ENCODE peak calls at places on chromosomes 11 and 22, in four cellular contexts. G is transverse colon, E is HCT116, L is sigmoid colon. B is an unnamed sample.

GRCh38 chr11:396948-397548 is 3.0 kb downstream of the PKP3 start:
- DNase-seq in G (peak; percentile 58), L (peak; percentile 82), E (no peak), B (no peak)

GRCh38 chr11:129323896-129324522 is 51.6 kb upstream of the BARX2 start:
- DNase-seq in G (peak; percentile 27), L (peak; percentile 71), E (no peak), B (peak; percentile 43)

GRCh38 chr11:63906585-63906984 is 10.4 kb downstream of the RCOR2 start:
- DNase-seq in L (no peak), E (no peak), G (peak; percentile 34), B (peak; percentile 37)

GRCh38 chr22:36773935-36774334 is 2.0 kb downstream of the IFT27 start:
- DNase-seq in E (no peak), L (no peak), G (no peak), B (no peak)

GRCh38 chr11:133927690-133928627 is 28.8 kb downstream of the IGSF9B start:
- DNase-seq in G (peak; percentile 69), E (no peak), L (peak; percentile 87), B (peak; percentile 73)

GRCh38 chr11:35804446-35805040 is 139.3 kb upstream of the LDLRAD3 start:
- DNase-seq in E (no peak), G (no peak), L (no peak), B (no peak)

GRCh38 chr22:24503137-24503850 is 8.2 kb downstream of the UPB1 start:
- DNase-seq in L (no peak), E (peak; percentile 34), G (peak; percentile 61), B (peak; percentile 63)

GRCh38 chr22:23147632-23148387 is 2.5 kb downstream of the RAB36 start:
- DNase-seq in L (no peak), G (no peak), E (no peak), B (no peak)

GRCh38 chr11:70477607-70478006 is 79.3 kb downstream of the CTTN start:
- DNase-seq in L (no peak), E (no peak), G (no peak), B (no peak)

GRCh38 chr11:43747130-43747802 is 66.7 kb downstream of the HSD17B12 start:
- DNase-seq in G (no peak), L (no peak), E (no peak), B (no peak)

GRCh38 chr11:125262825-125263218 is 98.3 kb downstream of the PKNOX2 start:
- DNase-seq in E (no peak), G (no peak), L (no peak), B (no peak)

GRCh38 chr22:27810566-27810965 is 9.0 kb upstream of the MN1 start:
- DNase-seq in L (peak; percentile 93), G (peak; percentile 47), E (no peak), B (peak; percentile 73)

GRCh38 chr22:24437820-24438328 is 10.5 kb downstream of the ADORA2A start:
- DNase-seq in G (no peak), L (no peak), E (no peak), B (no peak)

GRCh38 chr11:35944503-35945136 is 758 bp downstream of the LDLRAD3 start:
- DNase-seq in G (no peak), L (no peak), E (no peak), B (no peak)

GRCh38 chr11:22558638-22559037 is 67.0 kb downstream of the FANCF start:
- DNase-seq in G (no peak), L (no peak), E (no peak), B (no peak)

DNA sequence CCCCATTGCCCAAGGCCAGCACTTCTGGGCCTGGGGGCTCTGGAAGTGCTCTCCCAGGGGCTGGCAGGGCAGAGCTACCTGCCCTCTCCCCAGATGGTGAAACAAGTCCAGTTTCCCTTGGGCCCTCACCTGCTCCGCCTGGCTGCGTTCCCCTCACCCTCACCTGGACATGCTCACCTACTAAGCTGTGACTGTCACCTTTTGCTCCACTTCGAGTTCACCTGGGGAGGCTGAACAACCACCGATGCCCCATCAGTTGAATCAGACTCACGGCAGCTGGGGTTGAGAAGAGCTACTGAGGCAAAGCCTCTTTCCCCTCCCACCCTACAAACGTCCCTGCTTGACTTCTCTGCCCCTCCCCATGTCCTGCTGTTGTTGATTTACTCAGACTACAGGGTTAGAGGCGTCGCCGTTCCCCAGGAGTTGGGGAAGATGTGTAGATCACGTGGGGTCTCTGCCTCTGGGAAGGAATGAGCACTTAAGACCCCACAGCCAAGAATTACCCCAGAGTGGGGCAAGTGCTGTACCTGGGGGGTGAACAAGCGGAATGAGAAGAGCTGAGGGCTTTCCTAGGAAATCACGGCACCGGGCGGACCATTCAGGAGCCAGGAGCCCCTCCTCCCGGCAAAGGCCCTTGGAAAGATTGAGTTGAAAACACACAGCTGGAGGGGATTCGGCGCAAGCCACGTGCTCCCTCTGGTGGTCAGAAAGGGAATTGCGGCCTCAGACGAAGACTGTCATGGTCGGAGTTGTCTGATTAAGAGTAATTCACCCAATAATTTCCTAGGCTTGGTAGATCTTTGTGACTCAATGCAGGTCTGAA is 7.1 kb downstream of the FXYD2 start:
- DNase-seq in G (peak; percentile 88), L (peak; percentile 91), E (peak; percentile 63), B (peak; percentile 79)
- TF ChIP-seq POLR2A in G (no peak), L (no peak), E (no peak), B (no peak)

DNA sequence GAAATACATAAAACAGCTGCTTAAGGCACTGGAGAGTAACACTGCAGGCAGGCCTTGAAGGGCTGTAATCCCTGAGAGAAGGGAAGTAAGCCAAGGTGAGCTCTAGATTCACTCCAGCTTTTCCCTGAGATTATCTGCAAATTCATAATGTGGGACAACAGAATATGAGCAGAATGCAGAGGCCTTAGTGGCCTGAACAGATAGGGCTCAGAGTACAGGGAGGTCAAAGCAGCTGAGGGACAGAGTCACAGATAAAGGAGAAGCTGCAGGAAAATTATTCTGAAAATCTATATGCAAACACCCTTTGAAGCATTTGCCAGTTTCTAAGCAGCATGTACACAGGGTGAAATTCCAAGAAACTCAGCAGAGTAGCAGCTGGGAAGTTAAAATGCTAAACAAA is 48.0 kb upstream of the CWF19L2 start:
- DNase-seq in L (no peak), E (no peak), G (no peak), B (no peak)
- TF ChIP-seq POLR2AphosphoS5 in L (no peak), E (no peak), G (no peak), B (no peak)

GRCh38 chr11:73972620-73973449 is 9.8 kb downstream of the UCP2 start:
- DNase-seq in E (no peak), L (peak; percentile 44), G (no peak), B (no peak)

GRCh38 chr11:73969091-73969490 is 13.6 kb downstream of the UCP2 start:
- DNase-seq in E (no peak), G (no peak), L (no peak), B (no peak)

GRCh38 chr11:73969991-73970800 is 12.4 kb downstream of the UCP2 start:
- DNase-seq in G (no peak), E (no peak), L (no peak), B (no peak)

GRCh38 chr11:73972187-73972586 is 10.5 kb downstream of the UCP2 start:
- DNase-seq in L (peak; percentile 25), G (no peak), E (no peak), B (no peak)

GRCh38 chr11:73971175-73971719 is 11.4 kb downstream of the UCP2 start:
- DNase-seq in L (no peak), G (no peak), E (no peak), B (no peak)
- TF ChIP-seq POLR2A in L (no peak), G (no peak), E (no peak), B (no peak)

DNA sequence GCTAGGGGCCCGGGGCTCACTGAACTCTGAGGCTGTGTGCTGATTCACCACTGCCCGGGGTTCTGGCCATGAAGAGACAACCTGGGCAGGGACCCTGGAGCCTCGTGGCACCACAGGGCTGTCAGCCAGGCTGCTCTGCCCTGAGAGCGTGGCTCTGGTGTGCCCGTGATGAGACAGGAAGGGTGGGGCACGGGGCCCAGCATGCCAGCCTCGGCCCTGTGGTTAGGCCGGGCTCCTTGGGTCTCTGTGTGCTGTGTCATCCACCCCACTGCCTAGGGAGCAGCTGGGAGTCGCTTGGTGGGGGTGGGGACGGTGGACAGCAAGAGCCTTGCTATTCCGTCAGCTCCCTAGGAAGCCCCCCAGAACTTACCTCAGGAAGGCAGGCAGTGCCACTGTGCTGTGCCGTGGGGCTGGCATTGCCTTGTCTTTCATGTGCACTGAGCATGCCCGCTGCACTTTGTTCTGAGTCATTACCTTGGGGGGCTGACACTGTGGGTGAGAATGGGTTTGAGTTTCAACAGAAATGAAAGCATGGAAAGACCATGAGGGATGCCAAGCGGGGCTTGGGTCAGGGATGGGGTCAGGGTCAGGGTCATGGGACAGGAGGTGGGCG is 31.7 kb downstream of the TPCN2 start:
- DNase-seq in E (no peak), G (no peak), L (no peak), B (no peak)
- TF ChIP-seq POLR2AphosphoS5 in E (no peak), G (no peak), L (no peak), B (no peak)

GRCh38 chr11:65434057-65434666 is 11.6 kb downstream of the NEAT1 start:
- DNase-seq in L (peak; percentile 62), G (peak; percentile 8), E (no peak), B (no peak)
- TF ChIP-seq POLR2A in L (no peak), G (peak; percentile 16), E (no peak), B (no peak)